ENCODE peak calls at places on chromosomes 16 and 17, in six cellular contexts. M is stromal cell of bone marrow, W is cardiac muscle cell, X is A549, S is breast epithelium, T is thyroid gland. Q is an unnamed sample.

GRCh38 chr17:31562447-31562846 is 171.0 kb downstream of the RAB11FIP4 start:
- DNase-seq in M (no peak), W (no peak), X (no peak), S (no peak), T (no peak), Q (no peak)

GRCh38 chr17:81035389-81036127 is 607 bp downstream of the BAIAP2 start:
- DNase-seq in M (no peak), W (peak; percentile 42), X (no peak), S (no peak), T (no peak), Q (peak; percentile 47)

GRCh38 chr16:89051521-89052166 is 42.0 kb upstream of the ACSF3 start:
- DNase-seq in M (no peak), W (no peak), X (no peak), S (no peak), T (no peak), Q (no peak)

GRCh38 chr16:51382215-51382614 is 231.1 kb upstream of the SALL1 start:
- DNase-seq in M (no peak), W (no peak), X (no peak), S (no peak), T (no peak), Q (no peak)

GRCh38 chr17:65794572-65794971 is 233.1 kb upstream of the AXIN2 start:
- DNase-seq in M (no peak), W (peak; percentile 54), X (peak; percentile 49), S (no peak), T (no peak), Q (peak; percentile 51)

GRCh38 chr17:27895940-27896535 is 2.9 kb upstream of the LYRM9 start:
- DNase-seq in M (no peak), W (no peak), X (no peak), S (no peak), T (no peak), Q (no peak)

GRCh38 chr17:68085751-68086445 is 50.4 kb downstream of the KPNA2 start:
- DNase-seq in M (no peak), W (no peak), X (no peak), S (no peak), T (no peak), Q (no peak)

GRCh38 chr17:50272711-50273653 is 1.3 kb upstream of the TMEM92 start:
- DNase-seq in M (peak; percentile 44), W (peak; percentile 64), X (peak; percentile 73), S (no peak), T (peak; percentile 14), Q (peak; percentile 73)

GRCh38 chr17:80927791-80928216 is 63.8 kb upstream of the CHMP6 start:
- DNase-seq in M (no peak), W (peak; percentile 72), X (no peak), S (no peak), T (no peak), Q (no peak)

GRCh38 chr17:66677201-66677981 is 157.5 kb upstream of the CACNG5 start:
- DNase-seq in M (peak; percentile 40), W (peak; percentile 82), X (no peak), S (no peak), T (no peak), Q (no peak)

GRCh38 chr17:8117980-8118768 is at the start of gene ALOXE3:
- DNase-seq in M (no peak), W (peak; percentile 47), X (peak; percentile 86), S (peak; percentile 73), T (peak; percentile 43), Q (peak; percentile 52)

GRCh38 chr17:69597898-69598692 is 183.6 kb downstream of the MAP2K6 start:
- DNase-seq in M (no peak), W (peak; percentile 17), X (no peak), S (no peak), T (no peak), Q (no peak)

GRCh38 chr16:4433228-4433627 is 7.6 kb downstream of the DNAJA3 start:
- DNase-seq in M (no peak), W (no peak), X (no peak), S (no peak), T (no peak), Q (no peak)

GRCh38 chr17:48023408-48024148 is 14.0 kb downstream of the COPZ2 start:
- DNase-seq in M (no peak), W (peak; percentile 65), X (peak; percentile 91), S (peak; percentile 75), T (peak; percentile 97), Q (peak; percentile 84)

GRCh38 chr16:4371481-4372314 is at the start of gene VASN:
- DNase-seq in M (no peak), W (peak; percentile 87), X (peak; percentile 78), S (peak; percentile 73), T (peak; percentile 84), Q (peak; percentile 86)

GRCh38 chr17:41496803-41497484 is 7.2 kb upstream of the KRT36 start:
- DNase-seq in M (peak; percentile 55), W (peak; percentile 93), X (peak; percentile 95), S (peak; percentile 76), T (peak; percentile 85), Q (peak; percentile 79)

GRCh38 chr16:49576173-49576494 is 202.5 kb downstream of the C16orf78 start:
- DNase-seq in M (no peak), W (no peak), X (no peak), S (no peak), T (peak; percentile 17), Q (peak; percentile 3)

GRCh38 chr16:59170065-59170712 is 436.1 kb upstream of the GOT2 start:
- DNase-seq in M (no peak), W (no peak), X (no peak), S (no peak), T (no peak), Q (no peak)

GRCh38 chr17:40548982-40549680 is 16.1 kb downstream of the CCR7 start:
- DNase-seq in M (peak; percentile 81), W (peak; percentile 85), X (peak; percentile 82), S (peak; percentile 81), T (peak; percentile 86), Q (peak; percentile 33)

GRCh38 chr16:57045694-57046381 is 46.5 kb upstream of the CPNE2 start:
- DNase-seq in M (peak; percentile 10), W (peak; percentile 75), X (peak; percentile 56), S (peak; percentile 27), T (peak; percentile 64), Q (peak; percentile 58)

GRCh38 chr17:66431080-66431795 is 128.8 kb downstream of the PRKCA start:
- DNase-seq in M (no peak), W (peak; percentile 27), X (no peak), S (no peak), T (no peak), Q (no peak)

GRCh38 chr16:51035110-51035498 is 116.0 kb downstream of the SALL1 start:
- DNase-seq in M (no peak), W (peak; percentile 3), X (no peak), S (no peak), T (no peak), Q (no peak)

GRCh38 chr17:63426041-63426916 is 19.8 kb downstream of the CYB561 start:
- DNase-seq in M (no peak), W (no peak), X (no peak), S (no peak), T (no peak), Q (no peak)

GRCh38 chr17:68228817-68229570 is 18.8 kb upstream of the AMZ2 start:
- DNase-seq in M (no peak), W (no peak), X (no peak), S (no peak), T (no peak), Q (no peak)

GRCh38 chr17:7650509-7651096 is at the start of gene ATP1B2:
- DNase-seq in M (no peak), W (peak; percentile 46), X (peak; percentile 90), S (peak; percentile 41), T (peak; percentile 75), Q (peak; percentile 68)

GRCh38 chr16:84782841-84783240 is 36.9 kb upstream of the CRISPLD2 start:
- DNase-seq in M (peak; percentile 63), W (no peak), X (no peak), S (no peak), T (no peak), Q (no peak)

GRCh38 chr16:3276679-3277078 is 6.6 kb upstream of the ZNF263 start:
- DNase-seq in M (no peak), W (no peak), X (no peak), S (no peak), T (no peak), Q (no peak)

Q was measured in Caco-2.